ENCODE peak calls at places on chromosome 6, in four cellular contexts. One of them, this sample, is unnamed.
A peak's percentile ranks its signal among the peaks of the same experiment; 100 is the strongest.

GRCh38 chr6:40328376-40328987 is 258.7 kb downstream of the LRFN2 start:
- DNase-seq in IMR-90: no peak
- DNase-seq in mesendoderm: peak; percentile 86
- DNase-seq in H1: no peak
- DNase-seq in this sample: peak; percentile 89

GRCh38 chr6:117992856-117993255 is 85.8 kb downstream of the SLC35F1 start:
- DNase-seq in IMR-90: no peak
- DNase-seq in mesendoderm: no peak
- DNase-seq in H1: no peak
- DNase-seq in this sample: no peak

GRCh38 chr6:8027965-8028651 is 36.1 kb downstream of the BLOC1S5 start:
- DNase-seq in IMR-90: peak; percentile 38
- DNase-seq in mesendoderm: no peak
- DNase-seq in H1: no peak
- DNase-seq in this sample: no peak

GRCh38 chr6:12009904-12010634 is 2.0 kb upstream of the HIVEP1 start:
- DNase-seq in IMR-90: peak; percentile 59
- DNase-seq in mesendoderm: no peak
- DNase-seq in H1: no peak
- DNase-seq in this sample: no peak

GRCh38 chr6:124795879-124796838 is 166.1 kb upstream of the RNF217 start:
- DNase-seq in IMR-90: peak; percentile 1
- DNase-seq in mesendoderm: peak; percentile 76
- DNase-seq in H1: peak; percentile 10
- DNase-seq in this sample: peak; percentile 42

GRCh38 chr6:14713966-14714631 is 531.8 kb upstream of the JARID2 start:
- DNase-seq in IMR-90: no peak
- DNase-seq in mesendoderm: no peak
- DNase-seq in H1: no peak
- DNase-seq in this sample: no peak

GRCh38 chr6:106194949-106195919 is 109.1 kb downstream of the PRDM1 start:
- DNase-seq in IMR-90: peak; percentile 68
- DNase-seq in mesendoderm: peak; percentile 38
- DNase-seq in H1: no peak
- DNase-seq in this sample: no peak

GRCh38 chr6:75115501-75115900 is 90.4 kb downstream of the COL12A1 start:
- DNase-seq in IMR-90: peak; percentile 52
- DNase-seq in mesendoderm: peak; percentile 55
- DNase-seq in H1: no peak
- DNase-seq in this sample: no peak

GRCh38 chr6:112683926-112684325 is 336.8 kb downstream of the RFPL4B start:
- DNase-seq in IMR-90: peak; percentile 95
- DNase-seq in mesendoderm: no peak
- DNase-seq in H1: no peak
- DNase-seq in this sample: no peak

GRCh38 chr6:33213166-33213988 is 5.1 kb downstream of the RING1 start:
- DNase-seq in IMR-90: no peak
- DNase-seq in mesendoderm: peak; percentile 59
- DNase-seq in H1: no peak
- DNase-seq in this sample: no peak

GRCh38 chr6:110738899-110739365 is 76.3 kb downstream of the CDK19 start:
- DNase-seq in IMR-90: no peak
- DNase-seq in mesendoderm: no peak
- DNase-seq in H1: no peak
- DNase-seq in this sample: no peak

GRCh38 chr6:67884442-67884841 is 750.6 kb upstream of the ADGRB3 start:
- DNase-seq in IMR-90: no peak
- DNase-seq in mesendoderm: no peak
- DNase-seq in H1: no peak
- DNase-seq in this sample: no peak

GRCh38 chr6:32968770-32969684 is 633 bp downstream of the BRD2 start:
- DNase-seq in IMR-90: peak; percentile 77
- DNase-seq in mesendoderm: peak; percentile 95
- DNase-seq in H1: peak; percentile 90
- DNase-seq in this sample: peak; percentile 92

GRCh38 chr6:140043357-140043756 is 668.9 kb upstream of the CITED2 start:
- DNase-seq in IMR-90: peak; percentile 96
- DNase-seq in mesendoderm: no peak
- DNase-seq in H1: no peak
- DNase-seq in this sample: no peak

GRCh38 chr6:137989696-137990095 is 117.5 kb downstream of the PERP start:
- DNase-seq in IMR-90: no peak
- DNase-seq in mesendoderm: no peak
- DNase-seq in H1: no peak
- DNase-seq in this sample: no peak

GRCh38 chr6:111417181-111417585 is 65.8 kb downstream of the REV3L start:
- DNase-seq in IMR-90: peak; percentile 17
- DNase-seq in mesendoderm: no peak
- DNase-seq in H1: no peak
- DNase-seq in this sample: no peak

GRCh38 chr6:166595949-166596348 is 9.5 kb upstream of the RAMACL start:
- DNase-seq in IMR-90: no peak
- DNase-seq in mesendoderm: no peak
- DNase-seq in H1: no peak
- DNase-seq in this sample: no peak

GRCh38 chr6:124334359-124334758 is 530.7 kb downstream of the NKAIN2 start:
- DNase-seq in IMR-90: no peak
- DNase-seq in mesendoderm: no peak
- DNase-seq in H1: no peak
- DNase-seq in this sample: no peak

GRCh38 chr6:39530201-39530759 is 194.9 kb downstream of the KIF6 start:
- DNase-seq in IMR-90: no peak
- DNase-seq in mesendoderm: peak; percentile 85
- DNase-seq in H1: no peak
- DNase-seq in this sample: no peak

GRCh38 chr6:99241905-99242534 is 107.5 kb downstream of the FAXC start:
- DNase-seq in IMR-90: peak; percentile 40
- DNase-seq in mesendoderm: peak; percentile 65
- DNase-seq in H1: no peak
- DNase-seq in this sample: peak; percentile 45

GRCh38 chr6:133892444-133893323 is 3.8 kb downstream of the TCF21 start:
- DNase-seq in IMR-90: peak; percentile 65
- DNase-seq in mesendoderm: peak; percentile 56
- DNase-seq in H1: no peak
- DNase-seq in this sample: peak; percentile 40

GRCh38 chr6:127190552-127190951 is 72.1 kb downstream of the RSPO3 start:
- DNase-seq in IMR-90: peak; percentile 61
- DNase-seq in mesendoderm: peak; percentile 27
- DNase-seq in H1: no peak
- DNase-seq in this sample: no peak

GRCh38 chr6:166640342-166641043 is 13.4 kb upstream of the RPS6KA2 start:
- DNase-seq in IMR-90: no peak
- DNase-seq in mesendoderm: no peak
- DNase-seq in H1: no peak
- DNase-seq in this sample: peak; percentile 32

GRCh38 chr6:100479180-100480035 is 14.7 kb upstream of the SIM1 start:
- DNase-seq in IMR-90: peak; percentile 49
- DNase-seq in mesendoderm: peak; percentile 57
- DNase-seq in H1: no peak
- DNase-seq in this sample: no peak

GRCh38 chr6:89409461-89410035 is 2.5 kb downstream of the RRAGD start:
- DNase-seq in IMR-90: no peak
- DNase-seq in mesendoderm: peak; percentile 72
- DNase-seq in H1: no peak
- DNase-seq in this sample: no peak
- H3K27me3 ChIP-seq in IMR-90: peaks cover 66% of the 10 kb centered on the region
- H3K27me3 ChIP-seq in mesendoderm: no peaks in the 10 kb centered on the region
- H3K27me3 ChIP-seq in H1: peaks cover 16% of the 10 kb centered on the region
- H3K27me3 ChIP-seq in this sample: peaks cover 5% of the 10 kb centered on the region

GRCh38 chr6:6411115-6411514 is 90.7 kb upstream of the F13A1 start:
- DNase-seq in IMR-90: no peak
- DNase-seq in mesendoderm: no peak
- DNase-seq in H1: no peak
- DNase-seq in this sample: no peak

GRCh38 chr6:6420097-6420496 is 99.6 kb upstream of the F13A1 start:
- DNase-seq in IMR-90: no peak
- DNase-seq in mesendoderm: no peak
- DNase-seq in H1: no peak
- DNase-seq in this sample: no peak

GRCh38 chr6:6418421-6418820 is 98.0 kb upstream of the F13A1 start:
- DNase-seq in IMR-90: no peak
- DNase-seq in mesendoderm: no peak
- DNase-seq in H1: no peak
- DNase-seq in this sample: no peak

GRCh38 chr6:6412221-6412620 is 91.8 kb upstream of the F13A1 start:
- DNase-seq in IMR-90: no peak
- DNase-seq in mesendoderm: no peak
- DNase-seq in H1: no peak
- DNase-seq in this sample: no peak

DNA sequence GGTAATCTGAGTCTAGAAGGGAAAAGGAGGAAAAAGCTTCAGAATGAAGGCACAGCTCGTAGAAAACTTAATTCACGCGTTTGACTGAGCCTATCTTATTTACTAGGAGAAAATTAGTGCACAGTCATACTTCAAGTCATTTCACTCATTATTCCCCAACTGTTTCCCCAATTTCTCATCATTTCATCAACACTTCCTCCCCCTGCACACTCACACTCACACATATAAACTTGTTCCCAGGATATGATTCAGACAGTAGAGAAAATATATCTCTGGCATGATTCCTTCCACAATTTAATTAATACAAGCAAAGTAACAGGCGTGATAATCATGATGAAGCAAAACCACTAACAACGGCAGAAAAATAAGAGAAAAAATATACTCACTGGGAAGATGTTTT is 94.5 kb upstream of the F13A1 start:
- DNase-seq in IMR-90: no peak
- DNase-seq in mesendoderm: no peak
- DNase-seq in H1: no peak
- DNase-seq in this sample: no peak
- H3K56ac ChIP-seq in IMR-90: no peak overlapping the region
- H3K56ac ChIP-seq in mesendoderm: no peak overlapping the region
- H3K56ac ChIP-seq in H1: no peak overlapping the region
- H3K56ac ChIP-seq in this sample: no peak overlapping the region

GRCh38 chr6:149935246-149935645 is 6.6 kb upstream of the ULBP2 start:
- DNase-seq in IMR-90: peak; percentile 34
- DNase-seq in mesendoderm: no peak
- DNase-seq in H1: no peak
- DNase-seq in this sample: no peak
- H3K27me3 ChIP-seq in IMR-90: peaks cover 55% of the 10 kb centered on the region
- H3K27me3 ChIP-seq in mesendoderm: peaks cover 31% of the 10 kb centered on the region
- H3K27me3 ChIP-seq in H1: peaks cover 58% of the 10 kb centered on the region
- H3K27me3 ChIP-seq in this sample: peaks cover 52% of the 10 kb centered on the region

GRCh38 chr6:108031968-108032367 is 42.6 kb downstream of the OSTM1 start:
- DNase-seq in IMR-90: no peak
- DNase-seq in mesendoderm: no peak
- DNase-seq in H1: no peak
- DNase-seq in this sample: no peak

GRCh38 chr6:108039681-108040080 is 34.9 kb downstream of the OSTM1 start:
- DNase-seq in IMR-90: no peak
- DNase-seq in mesendoderm: no peak
- DNase-seq in H1: no peak
- DNase-seq in this sample: no peak

DNA sequence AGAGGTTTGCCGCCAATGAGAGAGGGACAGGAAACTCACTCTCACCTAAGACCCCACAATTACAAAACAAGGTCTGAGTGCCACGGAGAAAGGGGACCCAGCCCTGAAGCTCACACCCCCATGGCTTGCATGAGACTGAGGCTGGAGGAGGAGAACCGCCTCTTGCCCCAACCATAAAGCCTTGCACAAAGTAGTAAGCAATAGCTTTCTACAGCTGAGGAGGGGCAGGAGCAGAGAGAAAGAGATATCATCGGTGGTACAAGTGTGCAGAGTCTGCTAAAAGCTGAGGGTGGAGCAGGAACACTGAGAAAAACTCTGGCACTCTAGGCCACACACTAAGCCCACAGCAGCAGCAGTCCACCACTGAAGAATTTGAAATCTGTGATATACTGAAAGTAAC is 37.7 kb downstream of the OSTM1 start:
- DNase-seq in IMR-90: no peak
- DNase-seq in mesendoderm: no peak
- DNase-seq in H1: no peak
- DNase-seq in this sample: no peak
- H3K56ac ChIP-seq in IMR-90: no peak overlapping the region
- H3K56ac ChIP-seq in mesendoderm: no peak overlapping the region
- H3K56ac ChIP-seq in H1: no peak overlapping the region
- H3K56ac ChIP-seq in this sample: no peak overlapping the region

GRCh38 chr6:36318690-36319435 is 17.8 kb downstream of the BNIP5 start:
- DNase-seq in IMR-90: no peak
- DNase-seq in mesendoderm: no peak
- DNase-seq in H1: no peak
- DNase-seq in this sample: no peak

GRCh38 chr6:36319436-36319762 is 17.3 kb downstream of the BNIP5 start:
- DNase-seq in IMR-90: no peak
- DNase-seq in mesendoderm: no peak
- DNase-seq in H1: no peak
- DNase-seq in this sample: no peak

GRCh38 chr6:36315921-36316320 is 20.8 kb downstream of the BNIP5 start:
- DNase-seq in IMR-90: no peak
- DNase-seq in mesendoderm: no peak
- DNase-seq in H1: no peak
- DNase-seq in this sample: no peak

GRCh38 chr6:36319834-36320233 is 16.9 kb downstream of the BNIP5 start:
- DNase-seq in IMR-90: no peak
- DNase-seq in mesendoderm: no peak
- DNase-seq in H1: no peak
- DNase-seq in this sample: no peak

GRCh38 chr6:36317623-36318022 is 19.1 kb downstream of the BNIP5 start:
- DNase-seq in IMR-90: no peak
- DNase-seq in mesendoderm: no peak
- DNase-seq in H1: no peak
- DNase-seq in this sample: no peak
- H3K27me3 ChIP-seq in IMR-90: peaks cover 73% of the 10 kb centered on the region
- H3K27me3 ChIP-seq in mesendoderm: no peaks in the 10 kb centered on the region
- H3K27me3 ChIP-seq in H1: no peaks in the 10 kb centered on the region
- H3K27me3 ChIP-seq in this sample: no peaks in the 10 kb centered on the region

GRCh38 chr6:126176266-126176665 is 163.6 kb upstream of the CENPW start:
- DNase-seq in IMR-90: peak; percentile 14
- DNase-seq in mesendoderm: peak; percentile 31
- DNase-seq in H1: no peak
- DNase-seq in this sample: no peak
- H3K56ac ChIP-seq in IMR-90: no peak overlapping the region
- H3K56ac ChIP-seq in mesendoderm: no peak overlapping the region
- H3K56ac ChIP-seq in H1: no peak overlapping the region
- H3K56ac ChIP-seq in this sample: no peak overlapping the region

GRCh38 chr6:56851104-56851503 is 103.8 kb upstream of the BEND6 start:
- DNase-seq in IMR-90: peak; percentile 74
- DNase-seq in mesendoderm: peak; percentile 84
- DNase-seq in H1: no peak
- DNase-seq in this sample: peak; percentile 60
- H3K27me3 ChIP-seq in IMR-90: no peaks in the 10 kb centered on the region
- H3K27me3 ChIP-seq in mesendoderm: no peaks in the 10 kb centered on the region
- H3K27me3 ChIP-seq in H1: no peaks in the 10 kb centered on the region
- H3K27me3 ChIP-seq in this sample: no peaks in the 10 kb centered on the region

This sample was measured in H9.